ENCODE peak calls at places on chromosomes 7 and 10, in ten cellular contexts. One of them, this sample, is unnamed.

GRCh38 chr10:75864717-75865116 is 433.3 kb downstream of the LRMDA start:
- DNase-seq in AG08395: no peak
- DNase-seq in heart left ventricle: no peak
- DNase-seq in ELF-1: no peak
- DNase-seq in HCT116: no peak
- DNase-seq in Panc1: no peak
- DNase-seq in posterior cingulate gyrus: no peak
- DNase-seq in Kasumi-1: no peak
- DNase-seq in activated naive CD8-positive, alpha-beta T cell treated with anti-CD3 and anti-CD28 coated beads for 36 hours: no peak
- DNase-seq in MM.1S: no peak
- DNase-seq in this sample: no peak

GRCh38 chr7:141593134-141593533 is 41.9 kb downstream of the AGK start:
- DNase-seq in AG08395: peak; percentile 36
- DNase-seq in heart left ventricle: no peak
- DNase-seq in ELF-1: no peak
- DNase-seq in HCT116: no peak
- DNase-seq in Panc1: no peak
- DNase-seq in posterior cingulate gyrus: no peak
- DNase-seq in Kasumi-1: no peak
- DNase-seq in activated naive CD8-positive, alpha-beta T cell treated with anti-CD3 and anti-CD28 coated beads for 36 hours: no peak
- DNase-seq in MM.1S: no peak
- DNase-seq in this sample: no peak

GRCh38 chr7:118085000-118085399 is 99.0 kb upstream of the LSM8 start:
- DNase-seq in AG08395: no peak
- DNase-seq in heart left ventricle: no peak
- DNase-seq in ELF-1: no peak
- DNase-seq in HCT116: no peak
- DNase-seq in Panc1: no peak
- DNase-seq in posterior cingulate gyrus: no peak
- DNase-seq in Kasumi-1: no peak
- DNase-seq in activated naive CD8-positive, alpha-beta T cell treated with anti-CD3 and anti-CD28 coated beads for 36 hours: no peak
- DNase-seq in MM.1S: no peak
- DNase-seq in this sample: no peak

GRCh38 chr10:45373783-45374450 is at the start of gene ALOX5:
- DNase-seq in AG08395: peak; percentile 1
- DNase-seq in heart left ventricle: peak; percentile 90
- DNase-seq in ELF-1: peak; percentile 51
- DNase-seq in HCT116: no peak
- DNase-seq in Panc1: no peak
- DNase-seq in posterior cingulate gyrus: peak; percentile 84
- DNase-seq in Kasumi-1: peak; percentile 24
- DNase-seq in activated naive CD8-positive, alpha-beta T cell treated with anti-CD3 and anti-CD28 coated beads for 36 hours: peak; percentile 20
- DNase-seq in MM.1S: peak; percentile 66
- DNase-seq in this sample: no peak

GRCh38 chr10:16809074-16809718 is 8.0 kb downstream of the RSU1 start:
- DNase-seq in AG08395: peak; percentile 57
- DNase-seq in heart left ventricle: no peak
- DNase-seq in ELF-1: peak; percentile 57
- DNase-seq in HCT116: peak; percentile 31
- DNase-seq in Panc1: no peak
- DNase-seq in posterior cingulate gyrus: no peak
- DNase-seq in Kasumi-1: peak; percentile 63
- DNase-seq in activated naive CD8-positive, alpha-beta T cell treated with anti-CD3 and anti-CD28 coated beads for 36 hours: peak; percentile 44
- DNase-seq in MM.1S: peak; percentile 37
- DNase-seq in this sample: no peak

GRCh38 chr7:118082506-118082905 is 101.5 kb upstream of the LSM8 start:
- DNase-seq in AG08395: no peak
- DNase-seq in heart left ventricle: no peak
- DNase-seq in ELF-1: no peak
- DNase-seq in HCT116: no peak
- DNase-seq in Panc1: no peak
- DNase-seq in posterior cingulate gyrus: no peak
- DNase-seq in Kasumi-1: no peak
- DNase-seq in activated naive CD8-positive, alpha-beta T cell treated with anti-CD3 and anti-CD28 coated beads for 36 hours: no peak
- DNase-seq in MM.1S: no peak
- DNase-seq in this sample: no peak

GRCh38 chr10:27446091-27446918 is 57.8 kb upstream of the RAB18 start:
- DNase-seq in AG08395: peak; percentile 37
- DNase-seq in heart left ventricle: no peak
- DNase-seq in ELF-1: no peak
- DNase-seq in HCT116: peak; percentile 23
- DNase-seq in Panc1: no peak
- DNase-seq in posterior cingulate gyrus: no peak
- DNase-seq in Kasumi-1: peak; percentile 86
- DNase-seq in activated naive CD8-positive, alpha-beta T cell treated with anti-CD3 and anti-CD28 coated beads for 36 hours: no peak
- DNase-seq in MM.1S: peak; percentile 35
- DNase-seq in this sample: no peak

GRCh38 chr10:27542812-27543211 is 38.7 kb downstream of the RAB18 start:
- DNase-seq in AG08395: no peak
- DNase-seq in heart left ventricle: no peak
- DNase-seq in ELF-1: no peak
- DNase-seq in HCT116: no peak
- DNase-seq in Panc1: no peak
- DNase-seq in posterior cingulate gyrus: no peak
- DNase-seq in Kasumi-1: no peak
- DNase-seq in activated naive CD8-positive, alpha-beta T cell treated with anti-CD3 and anti-CD28 coated beads for 36 hours: no peak
- DNase-seq in MM.1S: no peak
- DNase-seq in this sample: no peak

GRCh38 chr10:79397575-79398303 is 47.7 kb downstream of the ZCCHC24 start:
- DNase-seq in AG08395: peak; percentile 79
- DNase-seq in heart left ventricle: peak; percentile 89
- DNase-seq in ELF-1: peak; percentile 59
- DNase-seq in HCT116: no peak
- DNase-seq in Panc1: no peak
- DNase-seq in posterior cingulate gyrus: peak; percentile 71
- DNase-seq in Kasumi-1: no peak
- DNase-seq in activated naive CD8-positive, alpha-beta T cell treated with anti-CD3 and anti-CD28 coated beads for 36 hours: no peak
- DNase-seq in MM.1S: no peak
- DNase-seq in this sample: no peak

GRCh38 chr10:77151395-77151794 is 486.2 kb downstream of the KCNMA1 start:
- DNase-seq in AG08395: no peak
- DNase-seq in heart left ventricle: no peak
- DNase-seq in ELF-1: no peak
- DNase-seq in HCT116: no peak
- DNase-seq in Panc1: no peak
- DNase-seq in posterior cingulate gyrus: no peak
- DNase-seq in Kasumi-1: no peak
- DNase-seq in activated naive CD8-positive, alpha-beta T cell treated with anti-CD3 and anti-CD28 coated beads for 36 hours: no peak
- DNase-seq in MM.1S: no peak
- DNase-seq in this sample: no peak

GRCh38 chr10:26555719-26556368 is 117.7 kb downstream of the APBB1IP start:
- DNase-seq in AG08395: peak; percentile 32
- DNase-seq in heart left ventricle: no peak
- DNase-seq in ELF-1: no peak
- DNase-seq in HCT116: no peak
- DNase-seq in Panc1: no peak
- DNase-seq in posterior cingulate gyrus: no peak
- DNase-seq in Kasumi-1: peak; percentile 70
- DNase-seq in activated naive CD8-positive, alpha-beta T cell treated with anti-CD3 and anti-CD28 coated beads for 36 hours: no peak
- DNase-seq in MM.1S: no peak
- DNase-seq in this sample: no peak

GRCh38 chr7:34902181-34902580 is 135.1 kb downstream of the DPY19L1 start:
- DNase-seq in AG08395: no peak
- DNase-seq in heart left ventricle: no peak
- DNase-seq in ELF-1: no peak
- DNase-seq in HCT116: no peak
- DNase-seq in Panc1: no peak
- DNase-seq in posterior cingulate gyrus: no peak
- DNase-seq in Kasumi-1: no peak
- DNase-seq in activated naive CD8-positive, alpha-beta T cell treated with anti-CD3 and anti-CD28 coated beads for 36 hours: no peak
- DNase-seq in MM.1S: no peak
- DNase-seq in this sample: no peak

GRCh38 chr10:132199854-132200311 is 13.1 kb downstream of the DPYSL4 start:
- DNase-seq in AG08395: no peak
- DNase-seq in heart left ventricle: peak; percentile 54
- DNase-seq in ELF-1: no peak
- DNase-seq in HCT116: no peak
- DNase-seq in Panc1: no peak
- DNase-seq in posterior cingulate gyrus: peak; percentile 71
- DNase-seq in Kasumi-1: no peak
- DNase-seq in activated naive CD8-positive, alpha-beta T cell treated with anti-CD3 and anti-CD28 coated beads for 36 hours: no peak
- DNase-seq in MM.1S: no peak
- DNase-seq in this sample: no peak

GRCh38 chr7:31776616-31777015 is 89.6 kb downstream of the PPP1R17 start:
- DNase-seq in AG08395: peak; percentile 85
- DNase-seq in heart left ventricle: no peak
- DNase-seq in ELF-1: no peak
- DNase-seq in HCT116: no peak
- DNase-seq in Panc1: no peak
- DNase-seq in posterior cingulate gyrus: no peak
- DNase-seq in Kasumi-1: no peak
- DNase-seq in activated naive CD8-positive, alpha-beta T cell treated with anti-CD3 and anti-CD28 coated beads for 36 hours: no peak
- DNase-seq in MM.1S: no peak
- DNase-seq in this sample: peak; percentile 80

GRCh38 chr7:117323585-117323876 is 673 bp upstream of the WNT2 start:
- DNase-seq in AG08395: no peak
- DNase-seq in heart left ventricle: no peak
- DNase-seq in ELF-1: peak; percentile 48
- DNase-seq in HCT116: no peak
- DNase-seq in Panc1: no peak
- DNase-seq in posterior cingulate gyrus: no peak
- DNase-seq in Kasumi-1: no peak
- DNase-seq in activated naive CD8-positive, alpha-beta T cell treated with anti-CD3 and anti-CD28 coated beads for 36 hours: no peak
- DNase-seq in MM.1S: no peak
- DNase-seq in this sample: no peak

GRCh38 chr7:130290745-130291144 is 2.2 kb upstream of the CPA4 start:
- DNase-seq in AG08395: no peak
- DNase-seq in heart left ventricle: no peak
- DNase-seq in ELF-1: peak; percentile 7
- DNase-seq in HCT116: peak; percentile 73
- DNase-seq in Panc1: no peak
- DNase-seq in posterior cingulate gyrus: no peak
- DNase-seq in Kasumi-1: no peak
- DNase-seq in activated naive CD8-positive, alpha-beta T cell treated with anti-CD3 and anti-CD28 coated beads for 36 hours: no peak
- DNase-seq in MM.1S: no peak
- DNase-seq in this sample: no peak